ENCODE peak calls at places on chromosomes 6 and 20, in ten cellular contexts. V is hippocampal formation, O is endothelial cell, G is SK-N-MC, W is GM20000, A is OCI-LY7, Y is natural killer cell, M is hypothalamus, F is cortex of kidney, K is NCI-H1417 treated with DMSO at 0.1 percent for 48 hours. P is an unnamed sample.

GRCh38 chr6:29734046-29735018 is 11.1 kb downstream of the HLA-F start:
- DNase-seq in M (no peak), W (no peak), G (no peak), F (no peak), O (no peak), V (no peak), K (no peak), A (no peak), Y (no peak), P (no peak)

GRCh38 chr6:31010393-31011060 is at the start of gene MUC22:
- DNase-seq in Y (no peak), K (no peak), A (no peak), V (no peak), F (no peak), W (no peak), O (no peak), M (no peak), G (no peak), P (no peak)

GRCh38 chr20:35714127-35714526 is 14.9 kb downstream of the ROMO1 start:
- DNase-seq in F (no peak), G (no peak), A (no peak), M (no peak), K (no peak), W (no peak), Y (no peak), V (no peak), O (no peak), P (no peak)

GRCh38 chr6:32984639-32985389 is 16.4 kb downstream of the BRD2 start:
- DNase-seq in Y (peak; percentile 85), W (peak; percentile 72), A (peak; percentile 93), K (peak; percentile 47), G (no peak), O (peak; percentile 89), V (peak; percentile 71), M (peak; percentile 62), F (no peak), P (peak; percentile 96)

GRCh38 chr6:35049346-35049745 is 91.8 kb downstream of the TCP11 start:
- DNase-seq in K (no peak), M (no peak), G (no peak), O (no peak), W (no peak), V (no peak), A (no peak), F (no peak), Y (no peak), P (no peak)

GRCh38 chr20:57927376-57927775 is 217.6 kb upstream of the PMEPA1 start:
- DNase-seq in A (no peak), O (no peak), Y (no peak), G (no peak), F (no peak), M (no peak), V (no peak), K (no peak), W (no peak), P (no peak)

GRCh38 chr20:14775778-14776177 is 438.4 kb upstream of the FLRT3 start:
- DNase-seq in G (no peak), W (no peak), M (no peak), K (no peak), V (no peak), Y (no peak), F (no peak), O (no peak), A (no peak), P (no peak)

GRCh38 chr6:113954653-113955052 is 16.3 kb downstream of the HDAC2 start:
- DNase-seq in W (no peak), O (no peak), K (no peak), G (no peak), F (no peak), M (no peak), A (no peak), Y (no peak), V (no peak), P (no peak)

GRCh38 chr6:53306819-53307347 is 41.9 kb downstream of the ELOVL5 start:
- DNase-seq in O (no peak), F (no peak), G (no peak), A (no peak), K (no peak), V (no peak), Y (no peak), W (peak; percentile 65), M (no peak), P (no peak)

GRCh38 chr6:31659649-31660223 is 842 bp downstream of the C6orf47 start:
- DNase-seq in W (peak; percentile 41), O (no peak), F (no peak), Y (no peak), A (peak; percentile 49), M (no peak), G (no peak), V (no peak), K (no peak), P (no peak)

GRCh38 chr6:17101422-17102257 is at the start of gene STMND1:
- DNase-seq in O (no peak), G (no peak), K (no peak), M (peak; percentile 17), A (no peak), Y (no peak), V (no peak), W (peak; percentile 27), F (no peak), P (peak; percentile 23)

GRCh38 chr6:135537782-135538301 is 40.3 kb upstream of the AHI1 start:
- DNase-seq in G (no peak), F (no peak), W (no peak), K (no peak), A (no peak), Y (peak; percentile 22), O (no peak), M (no peak), V (no peak), P (no peak)

GRCh38 chr20:11387189-11387754 is 530.4 kb upstream of the BTBD3 start:
- DNase-seq in M (no peak), W (no peak), O (no peak), Y (no peak), A (no peak), F (no peak), G (no peak), K (no peak), V (no peak), P (no peak)

GRCh38 chr20:53162251-53162835 is 190.2 kb downstream of the TSHZ2 start:
- DNase-seq in Y (no peak), F (no peak), A (peak; percentile 19), O (peak; percentile 17), W (no peak), V (no peak), M (no peak), K (no peak), G (no peak), P (peak; percentile 77)

GRCh38 chr20:23178806-23179205 is 92.7 kb upstream of the CD93 start:
- DNase-seq in O (peak; percentile 69), V (no peak), Y (no peak), F (no peak), G (no peak), W (no peak), A (no peak), K (no peak), M (no peak), P (no peak)

GRCh38 chr6:44110005-44110681 is 17.1 kb downstream of the MRPL14 start:
- DNase-seq in O (no peak), Y (no peak), V (no peak), F (no peak), W (no peak), K (no peak), M (no peak), G (no peak), A (no peak), P (no peak)

GRCh38 chr6:37936909-37937308 is 117.4 kb downstream of the ZFAND3 start:
- DNase-seq in M (no peak), V (no peak), Y (no peak), K (no peak), O (no peak), F (no peak), A (peak; percentile 18), G (peak; percentile 55), W (no peak), P (no peak)

GRCh38 chr6:5656226-5656625 is 350.5 kb downstream of the NRN1 start:
- DNase-seq in W (no peak), K (no peak), Y (no peak), M (no peak), G (no peak), A (no peak), F (no peak), O (no peak), V (no peak), P (no peak)

GRCh38 chr6:5630636-5631035 is 369.3 kb downstream of the FARS2 start:
- DNase-seq in G (no peak), F (no peak), O (no peak), V (no peak), A (no peak), Y (no peak), W (no peak), M (no peak), K (no peak), P (no peak)

GRCh38 chr6:34606477-34607130 is 50.5 kb upstream of the SPDEF start:
- DNase-seq in F (no peak), G (no peak), O (no peak), A (no peak), Y (no peak), W (no peak), V (no peak), K (no peak), M (no peak), P (no peak)

GRCh38 chr6:43954311-43955131 is 172.7 kb downstream of the MRPL14 start:
- DNase-seq in V (no peak), F (no peak), A (no peak), K (no peak), M (no peak), W (no peak), G (no peak), Y (no peak), O (no peak), P (no peak)

GRCh38 chr6:56806368-56806767 is 148.5 kb upstream of the BEND6 start:
- DNase-seq in V (no peak), W (no peak), G (no peak), A (no peak), F (no peak), K (no peak), Y (no peak), M (no peak), O (no peak), P (no peak)

GRCh38 chr6:151240861-151241642 is 1.3 kb downstream of the AKAP12 start:
- DNase-seq in V (peak; percentile 29), G (no peak), Y (no peak), W (peak; percentile 32), O (peak; percentile 55), A (no peak), K (peak; percentile 41), M (peak; percentile 25), F (no peak), P (peak; percentile 67)

GRCh38 chr20:841568-842546 is 8.3 kb downstream of the FAM110A start:
- DNase-seq in W (peak; percentile 49), V (no peak), F (no peak), O (no peak), M (no peak), G (no peak), Y (no peak), A (no peak), K (no peak), P (no peak)

GRCh38 chr20:57616143-57616951 is 3.9 kb downstream of the ZBP1 start:
- DNase-seq in V (no peak), O (no peak), G (no peak), M (no peak), W (no peak), A (no peak), K (no peak), F (no peak), Y (peak; percentile 14), P (no peak)

GRCh38 chr6:20180935-20181334 is 31.3 kb downstream of the MBOAT1 start:
- DNase-seq in W (peak; percentile 20), G (no peak), V (no peak), A (no peak), F (no peak), O (no peak), K (no peak), Y (no peak), M (no peak), P (no peak)

GRCh38 chr6:32397252-32397920 is 9.6 kb downstream of the BTNL2 start:
- DNase-seq in F (no peak), W (peak; percentile 74), V (no peak), M (no peak), K (no peak), Y (no peak), O (no peak), G (no peak), A (peak; percentile 80), P (no peak)

GRCh38 chr20:16417001-16417400 is 156.2 kb downstream of the KIF16B start:
- DNase-seq in O (no peak), W (no peak), A (no peak), Y (no peak), F (no peak), G (no peak), M (no peak), K (no peak), V (no peak), P (no peak)